ENCODE peak calls at places on chromosomes 5 and 9, in ten cellular contexts. M is SJCRH30; N is activated naive CD8-positive, alpha-beta T cell treated with anti-CD3 and anti-CD28 coated beads for 36 hours; O is cardiac fibroblast; A is stimulated activated naive CD8-positive, alpha-beta T cell treated with anti-CD3 and anti-CD28 coated beads, Interleukin-15, amount 100 ng/mL, for 72 hours; P is HCEC 1CT; K is stomach; U is AG10803; S is small intestine; W is activated T-cell treated with anti-CD3 and anti-CD28 coated beads, Interleukin-2, amount 50 U/mL, for 72 hours. J is an unnamed sample.

GRCh38 chr9:2321523-2322148 is 300.0 kb upstream of the VLDLR start:
- DNase-seq in U (no peak), S (no peak), M (no peak), A (no peak), K (no peak), P (no peak), O (no peak), N (no peak), W (no peak), J (peak)

GRCh38 chr5:169873642-169874041 is 106.7 kb downstream of the INSYN2B start:
- DNase-seq in U (peak), M (no peak), P (no peak), N (no peak), W (no peak), S (no peak), O (peak), A (no peak), K (no peak), J (peak)

GRCh38 chr9:114203410-114204140 is 48.2 kb downstream of the COL27A1 start:
- DNase-seq in M (no peak), S (no peak), P (peak), W (no peak), O (no peak), A (no peak), N (no peak), K (no peak), U (peak), J (peak)

GRCh38 chr9:77989437-77989836 is 42.2 kb downstream of the GNAQ start:
- DNase-seq in P (no peak), M (no peak), N (no peak), A (no peak), U (no peak), K (no peak), S (no peak), W (no peak), O (no peak), J (no peak)

GRCh38 chr9:124366476-124367220 is 48.6 kb downstream of the PSMB7 start:
- DNase-seq in S (no peak), U (peak), O (peak), P (peak), M (no peak), W (no peak), A (no peak), N (no peak), K (no peak), J (peak)

GRCh38 chr5:168464214-168464613 is 22.1 kb upstream of the RARS1 start:
- DNase-seq in A (no peak), S (no peak), O (no peak), K (no peak), M (no peak), P (no peak), W (no peak), N (no peak), U (no peak), J (no peak)

GRCh38 chr5:180377556-180378197 is 24.5 kb upstream of the GFPT2 start:
- DNase-seq in M (no peak), W (no peak), K (no peak), O (no peak), N (no peak), A (no peak), S (no peak), U (no peak), P (no peak), J (no peak)

GRCh38 chr5:123450114-123450513 is 26.9 kb upstream of the CEP120 start:
- DNase-seq in M (no peak), P (no peak), O (no peak), N (no peak), S (no peak), U (no peak), K (no peak), W (no peak), A (no peak), J (no peak)

GRCh38 chr5:155290937-155291336 is 277.4 kb downstream of the KIF4B start:
- DNase-seq in K (no peak), N (no peak), M (no peak), W (no peak), P (no peak), A (no peak), U (no peak), O (no peak), S (no peak), J (no peak)

GRCh38 chr9:69461084-69461483 is 136.1 kb downstream of the ENTREP1 start:
- DNase-seq in P (no peak), U (no peak), K (no peak), N (no peak), S (no peak), M (no peak), O (no peak), A (no peak), W (no peak), J (no peak)

GRCh38 chr9:38285236-38285635 is 107.3 kb upstream of the ALDH1B1 start:
- DNase-seq in W (no peak), A (no peak), S (no peak), P (no peak), K (no peak), O (no peak), M (no peak), N (no peak), U (no peak), J (no peak)

GRCh38 chr9:17578911-17579793 is at the start of gene SH3GL2:
- DNase-seq in A (peak), N (peak), U (no peak), P (no peak), S (peak), W (peak), K (peak), O (peak), M (no peak), J (no peak)

GRCh38 chr5:166637295-166637694 is 1654.2 kb upstream of the WWC1 start:
- DNase-seq in U (no peak), O (no peak), M (no peak), P (no peak), S (no peak), W (no peak), K (no peak), A (no peak), N (no peak), J (no peak)

J was measured in foreskin fibroblast.